ENCODE peak calls at places on chromosomes 2 and 18, in nine cellular contexts. One of them, this sample, is unnamed.

GRCh38 chr2:236712304-236712703 is 142.7 kb downstream of the ACKR3 start:
- DNase-seq in uterus: no peak
- DNase-seq in body of pancreas: no peak
- DNase-seq in heart left ventricle: no peak
- DNase-seq in right lobe of liver: no peak
- DNase-seq in Peyer's patch: no peak
- DNase-seq in ovary: no peak
- DNase-seq in spleen: no peak
- DNase-seq in A549: peak
- DNase-seq in this sample: no peak

GRCh38 chr18:37409870-37410269 is 155.7 kb downstream of the CELF4 start:
- DNase-seq in ovary: no peak
- DNase-seq in A549: no peak
- DNase-seq in heart left ventricle: no peak
- DNase-seq in Peyer's patch: no peak
- DNase-seq in right lobe of liver: no peak
- DNase-seq in body of pancreas: no peak
- DNase-seq in spleen: no peak
- DNase-seq in uterus: no peak
- DNase-seq in this sample: no peak

GRCh38 chr2:96771792-96772618 is 11.3 kb downstream of the CNNM4 start:
- DNase-seq in A549: no peak
- DNase-seq in uterus: no peak
- DNase-seq in body of pancreas: peak
- DNase-seq in ovary: no peak
- DNase-seq in Peyer's patch: no peak
- DNase-seq in heart left ventricle: no peak
- DNase-seq in spleen: no peak
- DNase-seq in right lobe of liver: no peak
- DNase-seq in this sample: no peak

GRCh38 chr18:62856294-62856693 is 141.0 kb downstream of the PHLPP1 start:
- DNase-seq in Peyer's patch: no peak
- DNase-seq in ovary: no peak
- DNase-seq in spleen: no peak
- DNase-seq in right lobe of liver: no peak
- DNase-seq in A549: no peak
- DNase-seq in body of pancreas: no peak
- DNase-seq in heart left ventricle: no peak
- DNase-seq in uterus: no peak
- DNase-seq in this sample: no peak

GRCh38 chr2:144237845-144238637 is 281.9 kb downstream of the ZEB2 start:
- DNase-seq in A549: no peak
- DNase-seq in body of pancreas: no peak
- DNase-seq in ovary: no peak
- DNase-seq in spleen: no peak
- DNase-seq in heart left ventricle: no peak
- DNase-seq in right lobe of liver: no peak
- DNase-seq in uterus: no peak
- DNase-seq in Peyer's patch: no peak
- DNase-seq in this sample: no peak

GRCh38 chr2:290090-290722 is 2.3 kb upstream of the ALKAL2 start:
- DNase-seq in spleen: peak
- DNase-seq in heart left ventricle: peak
- DNase-seq in body of pancreas: peak
- DNase-seq in A549: peak
- DNase-seq in right lobe of liver: peak
- DNase-seq in uterus: peak
- DNase-seq in Peyer's patch: no peak
- DNase-seq in ovary: peak
- DNase-seq in this sample: no peak

GRCh38 chr18:47283476-47283875 is 32.0 kb upstream of the SKOR2 start:
- DNase-seq in Peyer's patch: no peak
- DNase-seq in A549: peak
- DNase-seq in spleen: no peak
- DNase-seq in ovary: no peak
- DNase-seq in uterus: no peak
- DNase-seq in heart left ventricle: no peak
- DNase-seq in right lobe of liver: no peak
- DNase-seq in body of pancreas: no peak
- DNase-seq in this sample: peak

GRCh38 chr2:28319118-28320008 is 73.3 kb upstream of the FOSL2 start:
- DNase-seq in ovary: no peak
- DNase-seq in A549: no peak
- DNase-seq in uterus: no peak
- DNase-seq in spleen: no peak
- DNase-seq in body of pancreas: no peak
- DNase-seq in Peyer's patch: no peak
- DNase-seq in right lobe of liver: no peak
- DNase-seq in heart left ventricle: no peak
- DNase-seq in this sample: peak

GRCh38 chr2:222688912-222689311 is 17.5 kb downstream of the MOGAT1 start:
- DNase-seq in Peyer's patch: no peak
- DNase-seq in A549: no peak
- DNase-seq in heart left ventricle: no peak
- DNase-seq in right lobe of liver: no peak
- DNase-seq in spleen: no peak
- DNase-seq in uterus: no peak
- DNase-seq in body of pancreas: no peak
- DNase-seq in ovary: no peak
- DNase-seq in this sample: no peak

GRCh38 chr18:79774111-79774510 is 23.6 kb upstream of the KCNG2 start:
- DNase-seq in heart left ventricle: no peak
- DNase-seq in body of pancreas: no peak
- DNase-seq in Peyer's patch: no peak
- DNase-seq in right lobe of liver: peak
- DNase-seq in uterus: no peak
- DNase-seq in spleen: peak
- DNase-seq in ovary: no peak
- DNase-seq in A549: no peak
- DNase-seq in this sample: no peak

GRCh38 chr2:24015562-24016375 is 5.9 kb downstream of the MFSD2B start:
- DNase-seq in right lobe of liver: no peak
- DNase-seq in ovary: no peak
- DNase-seq in uterus: no peak
- DNase-seq in A549: peak
- DNase-seq in body of pancreas: no peak
- DNase-seq in spleen: no peak
- DNase-seq in Peyer's patch: no peak
- DNase-seq in heart left ventricle: no peak
- DNase-seq in this sample: no peak

GRCh38 chr2:72278046-72278445 is 130.4 kb upstream of the CYP26B1 start:
- DNase-seq in A549: peak
- DNase-seq in heart left ventricle: no peak
- DNase-seq in Peyer's patch: no peak
- DNase-seq in body of pancreas: no peak
- DNase-seq in ovary: no peak
- DNase-seq in uterus: no peak
- DNase-seq in spleen: no peak
- DNase-seq in right lobe of liver: no peak
- DNase-seq in this sample: no peak

GRCh38 chr2:53767405-53768232 is at the start of gene CHAC2:
- DNase-seq in spleen: peak
- DNase-seq in heart left ventricle: peak
- DNase-seq in right lobe of liver: peak
- DNase-seq in ovary: peak
- DNase-seq in uterus: peak
- DNase-seq in Peyer's patch: peak
- DNase-seq in A549: peak
- DNase-seq in body of pancreas: peak
- DNase-seq in this sample: no peak

GRCh38 chr18:63105636-63106316 is 213.8 kb downstream of the BCL2 start:
- DNase-seq in spleen: no peak
- DNase-seq in body of pancreas: no peak
- DNase-seq in Peyer's patch: peak
- DNase-seq in ovary: no peak
- DNase-seq in heart left ventricle: no peak
- DNase-seq in A549: no peak
- DNase-seq in right lobe of liver: no peak
- DNase-seq in uterus: no peak
- DNase-seq in this sample: no peak

GRCh38 chr18:5995626-5996025 is 100.3 kb upstream of the TMEM200C start:
- DNase-seq in ovary: no peak
- DNase-seq in heart left ventricle: no peak
- DNase-seq in body of pancreas: no peak
- DNase-seq in A549: no peak
- DNase-seq in Peyer's patch: no peak
- DNase-seq in spleen: no peak
- DNase-seq in right lobe of liver: no peak
- DNase-seq in uterus: no peak
- DNase-seq in this sample: no peak

GRCh38 chr2:29115797-29116781 is 874 bp downstream of the CLIP4 start:
- DNase-seq in heart left ventricle: peak
- DNase-seq in spleen: peak
- DNase-seq in Peyer's patch: peak
- DNase-seq in right lobe of liver: peak
- DNase-seq in body of pancreas: peak
- DNase-seq in ovary: peak
- DNase-seq in A549: peak
- DNase-seq in uterus: peak
- DNase-seq in this sample: no peak

GRCh38 chr2:99710720-99711612 is 221.1 kb upstream of the REV1 start:
- DNase-seq in uterus: no peak
- DNase-seq in spleen: no peak
- DNase-seq in ovary: no peak
- DNase-seq in body of pancreas: no peak
- DNase-seq in heart left ventricle: no peak
- DNase-seq in A549: no peak
- DNase-seq in right lobe of liver: no peak
- DNase-seq in Peyer's patch: no peak
- DNase-seq in this sample: no peak

GRCh38 chr2:8572712-8573233 is 109.1 kb upstream of the ID2 start:
- DNase-seq in Peyer's patch: no peak
- DNase-seq in spleen: no peak
- DNase-seq in body of pancreas: no peak
- DNase-seq in right lobe of liver: peak
- DNase-seq in uterus: no peak
- DNase-seq in heart left ventricle: no peak
- DNase-seq in A549: no peak
- DNase-seq in ovary: no peak
- DNase-seq in this sample: no peak

GRCh38 chr2:66390152-66390551 is 44.8 kb upstream of the MEIS1 start:
- DNase-seq in heart left ventricle: no peak
- DNase-seq in A549: no peak
- DNase-seq in spleen: no peak
- DNase-seq in right lobe of liver: no peak
- DNase-seq in ovary: no peak
- DNase-seq in body of pancreas: no peak
- DNase-seq in Peyer's patch: no peak
- DNase-seq in uterus: no peak
- DNase-seq in this sample: no peak

GRCh38 chr2:168848220-168848619 is 42.0 kb downstream of the SPC25 start:
- DNase-seq in body of pancreas: no peak
- DNase-seq in spleen: no peak
- DNase-seq in heart left ventricle: no peak
- DNase-seq in A549: no peak
- DNase-seq in right lobe of liver: no peak
- DNase-seq in ovary: no peak
- DNase-seq in Peyer's patch: no peak
- DNase-seq in uterus: no peak
- DNase-seq in this sample: no peak

DNA sequence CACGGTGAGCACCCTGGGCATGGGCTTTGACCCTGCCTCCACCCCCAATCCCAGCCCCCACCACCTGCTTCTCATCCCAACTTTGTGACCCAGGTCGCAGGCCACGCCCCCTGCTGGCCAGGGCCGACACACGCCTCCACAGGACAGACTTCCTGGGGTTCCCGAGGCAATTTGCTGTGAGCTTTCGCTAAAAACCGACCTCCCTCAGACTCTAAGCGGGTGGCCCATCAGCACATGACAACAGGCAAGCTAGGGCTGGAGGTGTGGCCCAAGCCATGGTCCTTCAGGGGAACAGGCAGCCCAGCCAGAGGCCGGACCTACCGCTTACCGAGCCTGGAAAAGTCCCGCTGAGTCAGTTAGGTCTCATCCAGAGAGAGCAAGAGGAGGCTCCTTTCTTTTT is 31.9 kb downstream of the C1QL2 start:
- DNase-seq in right lobe of liver: peak
- DNase-seq in body of pancreas: no peak
- DNase-seq in spleen: no peak
- DNase-seq in heart left ventricle: no peak
- DNase-seq in ovary: no peak
- DNase-seq in A549: peak
- DNase-seq in Peyer's patch: peak
- DNase-seq in uterus: no peak
- DNase-seq in this sample: no peak
- TF ChIP-seq CTCF in right lobe of liver: peak
- TF ChIP-seq CTCF in body of pancreas: no peak
- TF ChIP-seq CTCF in spleen: peak
- TF ChIP-seq CTCF in heart left ventricle: peak
- TF ChIP-seq CTCF in ovary: no peak
- TF ChIP-seq CTCF in A549: peak
- TF ChIP-seq CTCF in Peyer's patch: peak
- TF ChIP-seq CTCF in uterus: no peak
- TF ChIP-seq CTCF in this sample: no peak

GRCh38 chr2:219684721-219685689 is 57.6 kb downstream of the SLC4A3 start:
- DNase-seq in Peyer's patch: peak
- DNase-seq in heart left ventricle: peak
- DNase-seq in body of pancreas: peak
- DNase-seq in ovary: peak
- DNase-seq in spleen: peak
- DNase-seq in uterus: peak
- DNase-seq in A549: no peak
- DNase-seq in right lobe of liver: peak
- DNase-seq in this sample: peak
- TF ChIP-seq POLR2A in Peyer's patch: peak
- TF ChIP-seq POLR2A in heart left ventricle: no peak
- TF ChIP-seq POLR2A in body of pancreas: peak
- TF ChIP-seq POLR2A in ovary: peak
- TF ChIP-seq POLR2A in spleen: no peak
- TF ChIP-seq POLR2A in uterus: peak
- TF ChIP-seq POLR2A in A549: no peak
- TF ChIP-seq POLR2A in right lobe of liver: peak
- TF ChIP-seq POLR2A in this sample: no peak

DNA sequence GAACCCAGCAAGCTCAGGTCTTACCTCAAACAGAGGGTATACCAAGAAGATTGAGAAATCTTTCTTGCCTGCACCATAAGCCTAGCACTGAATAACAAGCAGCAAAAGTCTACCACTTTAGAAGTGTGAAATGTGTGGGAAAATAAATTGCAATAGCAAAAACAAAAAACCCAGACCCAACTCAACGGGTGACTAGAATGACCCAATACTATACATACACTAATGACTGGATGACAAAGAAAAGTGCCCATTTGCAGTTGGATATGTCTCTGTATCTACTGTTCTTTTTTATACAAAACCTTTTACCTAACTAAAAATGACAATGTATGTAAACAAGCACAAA is 950.6 kb downstream of the TRIB2 start:
- DNase-seq in A549: no peak
- DNase-seq in body of pancreas: no peak
- DNase-seq in uterus: no peak
- DNase-seq in Peyer's patch: no peak
- DNase-seq in heart left ventricle: no peak
- DNase-seq in ovary: no peak
- DNase-seq in spleen: no peak
- DNase-seq in right lobe of liver: no peak
- DNase-seq in this sample: no peak
- H3K27ac ChIP-seq in A549: no peak
- H3K27ac ChIP-seq in body of pancreas: no peak
- H3K27ac ChIP-seq in uterus: no peak
- H3K27ac ChIP-seq in Peyer's patch: no peak
- H3K27ac ChIP-seq in heart left ventricle: no peak
- H3K27ac ChIP-seq in ovary: no peak
- H3K27ac ChIP-seq in spleen: no peak
- H3K27ac ChIP-seq in right lobe of liver: no peak
- H3K27ac ChIP-seq in this sample: no peak

GRCh38 chr18:77967791-77968190 is 718.1 kb downstream of the GALR1 start:
- DNase-seq in spleen: no peak
- DNase-seq in right lobe of liver: no peak
- DNase-seq in A549: no peak
- DNase-seq in body of pancreas: no peak
- DNase-seq in uterus: no peak
- DNase-seq in heart left ventricle: no peak
- DNase-seq in ovary: no peak
- DNase-seq in Peyer's patch: no peak
- DNase-seq in this sample: no peak
- TF ChIP-seq CTCF in spleen: no peak
- TF ChIP-seq CTCF in right lobe of liver: no peak
- TF ChIP-seq CTCF in A549: no peak
- TF ChIP-seq CTCF in body of pancreas: no peak
- TF ChIP-seq CTCF in uterus: no peak
- TF ChIP-seq CTCF in heart left ventricle: no peak
- TF ChIP-seq CTCF in ovary: no peak
- TF ChIP-seq CTCF in Peyer's patch: no peak
- TF ChIP-seq CTCF in this sample: no peak

This sample was measured in vagina.